ENCODE peak calls at places on chromosomes 11 and 22, in seven cellular contexts. One of them, this sample, is unnamed.

GRCh38 chr22:47045691-47046410 is 283.4 kb downstream of the TBC1D22A start:
- DNase-seq in HTR-8/SVneo: no peak
- DNase-seq in NCI-H524: no peak
- DNase-seq in A549: no peak
- DNase-seq in AG10803: no peak
- DNase-seq in AG08396: no peak
- DNase-seq in LoVo: no peak
- DNase-seq in this sample: no peak

GRCh38 chr11:63510360-63511130 is 4.7 kb downstream of the LGALS12 start:
- DNase-seq in HTR-8/SVneo: no peak
- DNase-seq in NCI-H524: no peak
- DNase-seq in A549: no peak
- DNase-seq in AG10803: peak; percentile 19
- DNase-seq in AG08396: peak; percentile 72
- DNase-seq in LoVo: no peak
- DNase-seq in this sample: no peak

GRCh38 chr11:62153087-62153395 is 29.2 kb downstream of the INCENP start:
- DNase-seq in HTR-8/SVneo: no peak
- DNase-seq in NCI-H524: no peak
- DNase-seq in A549: no peak
- DNase-seq in AG10803: no peak
- DNase-seq in AG08396: no peak
- DNase-seq in LoVo: no peak
- DNase-seq in this sample: no peak

GRCh38 chr22:17980638-17981051 is 43.7 kb downstream of the MICAL3 start:
- DNase-seq in HTR-8/SVneo: no peak
- DNase-seq in NCI-H524: peak; percentile 41
- DNase-seq in A549: no peak
- DNase-seq in AG10803: no peak
- DNase-seq in AG08396: peak; percentile 39
- DNase-seq in LoVo: peak; percentile 42
- DNase-seq in this sample: no peak

GRCh38 chr22:30674482-30674881 is 6.8 kb upstream of the DUSP18 start:
- DNase-seq in HTR-8/SVneo: no peak
- DNase-seq in NCI-H524: no peak
- DNase-seq in A549: no peak
- DNase-seq in AG10803: no peak
- DNase-seq in AG08396: no peak
- DNase-seq in LoVo: no peak
- DNase-seq in this sample: no peak

GRCh38 chr11:77149716-77150392 is 21.8 kb downstream of the MYO7A start:
- DNase-seq in HTR-8/SVneo: no peak
- DNase-seq in NCI-H524: no peak
- DNase-seq in A549: no peak
- DNase-seq in AG10803: no peak
- DNase-seq in AG08396: no peak
- DNase-seq in LoVo: no peak
- DNase-seq in this sample: no peak

GRCh38 chr11:94525933-94526332 is 13.7 kb downstream of the C11orf97 start:
- DNase-seq in HTR-8/SVneo: no peak
- DNase-seq in NCI-H524: peak; percentile 91
- DNase-seq in A549: no peak
- DNase-seq in AG10803: peak; percentile 79
- DNase-seq in AG08396: peak; percentile 15
- DNase-seq in LoVo: peak; percentile 50
- DNase-seq in this sample: peak; percentile 40

GRCh38 chr11:8288824-8289223 is 25.1 kb upstream of the LMO1 start:
- DNase-seq in HTR-8/SVneo: no peak
- DNase-seq in NCI-H524: peak; percentile 64
- DNase-seq in A549: no peak
- DNase-seq in AG10803: no peak
- DNase-seq in AG08396: no peak
- DNase-seq in LoVo: no peak
- DNase-seq in this sample: no peak

GRCh38 chr22:22745225-22746060 is 101.0 kb downstream of the GGTLC2 start:
- DNase-seq in HTR-8/SVneo: peak; percentile 3
- DNase-seq in NCI-H524: peak; percentile 16
- DNase-seq in A549: peak; percentile 26
- DNase-seq in AG10803: peak; percentile 16
- DNase-seq in AG08396: no peak
- DNase-seq in LoVo: no peak
- DNase-seq in this sample: peak; percentile 39